ENCODE peak calls at places on chromosomes 2 and 18, in nine cellular contexts. One of them, this sample, is unnamed. For H3K4me1, the result is how much of the 10 kb centered on the place peaks cover.

GRCh38 chr2:39632871-39633270 is 32.8 kb upstream of the TMEM178A start:
- DNase-seq in uterus: no peak
- DNase-seq in neuronal stem cell: no peak
- DNase-seq in HCT116: no peak
- DNase-seq in MM.1S: no peak
- DNase-seq in NT2/D1: no peak
- DNase-seq in aorta: no peak
- DNase-seq in lower lobe of right lung: no peak
- DNase-seq in heart left ventricle: no peak
- DNase-seq in this sample: no peak

GRCh38 chr2:37671013-37671815 is at the start of gene CDC42EP3:
- DNase-seq in uterus: peak
- DNase-seq in aorta: peak
- DNase-seq in HCT116: no peak
- DNase-seq in neuronal stem cell: peak
- DNase-seq in heart left ventricle: peak
- DNase-seq in NT2/D1: no peak
- DNase-seq in MM.1S: peak
- DNase-seq in lower lobe of right lung: peak
- DNase-seq in this sample: peak

GRCh38 chr2:7773362-7773973 is 856.3 kb downstream of the RNF144A start:
- DNase-seq in lower lobe of right lung: peak
- DNase-seq in MM.1S: peak
- DNase-seq in aorta: no peak
- DNase-seq in uterus: no peak
- DNase-seq in HCT116: peak
- DNase-seq in neuronal stem cell: no peak
- DNase-seq in heart left ventricle: no peak
- DNase-seq in NT2/D1: no peak
- DNase-seq in this sample: no peak

GRCh38 chr18:27017901-27018500 is 152.5 kb upstream of the AQP4 start:
- DNase-seq in HCT116: no peak
- DNase-seq in NT2/D1: no peak
- DNase-seq in heart left ventricle: no peak
- DNase-seq in aorta: no peak
- DNase-seq in MM.1S: peak
- DNase-seq in uterus: no peak
- DNase-seq in neuronal stem cell: no peak
- DNase-seq in lower lobe of right lung: no peak
- DNase-seq in this sample: no peak

GRCh38 chr2:239291505-239292350 is 109.1 kb downstream of the HDAC4 start:
- DNase-seq in aorta: peak
- DNase-seq in heart left ventricle: no peak
- DNase-seq in MM.1S: no peak
- DNase-seq in NT2/D1: peak
- DNase-seq in HCT116: no peak
- DNase-seq in neuronal stem cell: peak
- DNase-seq in uterus: no peak
- DNase-seq in lower lobe of right lung: peak
- DNase-seq in this sample: no peak

GRCh38 chr2:190841707-190842505 is 38.7 kb upstream of the GLS start:
- DNase-seq in aorta: no peak
- DNase-seq in NT2/D1: no peak
- DNase-seq in lower lobe of right lung: no peak
- DNase-seq in neuronal stem cell: no peak
- DNase-seq in heart left ventricle: no peak
- DNase-seq in MM.1S: no peak
- DNase-seq in HCT116: no peak
- DNase-seq in uterus: no peak
- DNase-seq in this sample: no peak

GRCh38 chr2:43458002-43458628 is 137.7 kb downstream of the THADA start:
- DNase-seq in MM.1S: no peak
- DNase-seq in neuronal stem cell: no peak
- DNase-seq in aorta: no peak
- DNase-seq in heart left ventricle: no peak
- DNase-seq in HCT116: no peak
- DNase-seq in lower lobe of right lung: no peak
- DNase-seq in NT2/D1: no peak
- DNase-seq in uterus: no peak
- DNase-seq in this sample: no peak

GRCh38 chr2:161250864-161251436 is 57.3 kb upstream of the PSMD14 start:
- DNase-seq in neuronal stem cell: no peak
- DNase-seq in lower lobe of right lung: no peak
- DNase-seq in uterus: no peak
- DNase-seq in heart left ventricle: no peak
- DNase-seq in HCT116: peak
- DNase-seq in aorta: no peak
- DNase-seq in NT2/D1: peak
- DNase-seq in MM.1S: peak
- DNase-seq in this sample: no peak

GRCh38 chr2:170314744-170315447 is 136.9 kb downstream of the MYO3B start:
- DNase-seq in MM.1S: no peak
- DNase-seq in HCT116: no peak
- DNase-seq in NT2/D1: no peak
- DNase-seq in lower lobe of right lung: no peak
- DNase-seq in aorta: no peak
- DNase-seq in uterus: no peak
- DNase-seq in neuronal stem cell: no peak
- DNase-seq in heart left ventricle: no peak
- DNase-seq in this sample: no peak

GRCh38 chr2:106839849-106840595 is 45.9 kb downstream of the ST6GAL2 start:
- DNase-seq in MM.1S: peak
- DNase-seq in heart left ventricle: no peak
- DNase-seq in HCT116: no peak
- DNase-seq in lower lobe of right lung: no peak
- DNase-seq in neuronal stem cell: peak
- DNase-seq in uterus: no peak
- DNase-seq in aorta: no peak
- DNase-seq in NT2/D1: peak
- DNase-seq in this sample: no peak

GRCh38 chr2:42104621-42105020 is 56.8 kb downstream of the PKDCC start:
- DNase-seq in HCT116: no peak
- DNase-seq in uterus: no peak
- DNase-seq in heart left ventricle: no peak
- DNase-seq in lower lobe of right lung: no peak
- DNase-seq in MM.1S: no peak
- DNase-seq in NT2/D1: no peak
- DNase-seq in aorta: no peak
- DNase-seq in neuronal stem cell: no peak
- DNase-seq in this sample: no peak
- H3K4me1 ChIP-seq in HCT116: under half
- H3K4me1 ChIP-seq in uterus: under half
- H3K4me1 ChIP-seq in heart left ventricle: under half
- H3K4me1 ChIP-seq in lower lobe of right lung: half or more
- H3K4me1 ChIP-seq in MM.1S: half or more
- H3K4me1 ChIP-seq in NT2/D1: under half
- H3K4me1 ChIP-seq in aorta: under half
- H3K4me1 ChIP-seq in neuronal stem cell: under half
- H3K4me1 ChIP-seq in this sample: half or more

GRCh38 chr2:108612153-108612513 is 77.9 kb downstream of the LIMS1 start:
- DNase-seq in MM.1S: peak
- DNase-seq in NT2/D1: no peak
- DNase-seq in uterus: no peak
- DNase-seq in heart left ventricle: no peak
- DNase-seq in lower lobe of right lung: peak
- DNase-seq in aorta: no peak
- DNase-seq in neuronal stem cell: no peak
- DNase-seq in HCT116: no peak
- DNase-seq in this sample: no peak
- H3K4me3 ChIP-seq in MM.1S: peak
- H3K4me3 ChIP-seq in NT2/D1: no peak
- H3K4me3 ChIP-seq in uterus: no peak
- H3K4me3 ChIP-seq in heart left ventricle: no peak
- H3K4me3 ChIP-seq in lower lobe of right lung: no peak
- H3K4me3 ChIP-seq in aorta: no peak
- H3K4me3 ChIP-seq in neuronal stem cell: no peak
- H3K4me3 ChIP-seq in HCT116: no peak
- H3K4me3 ChIP-seq in this sample: peak

GRCh38 chr2:17915099-17915498 is 36.6 kb downstream of the KCNS3 start:
- DNase-seq in NT2/D1: no peak
- DNase-seq in HCT116: no peak
- DNase-seq in neuronal stem cell: no peak
- DNase-seq in MM.1S: no peak
- DNase-seq in uterus: no peak
- DNase-seq in aorta: no peak
- DNase-seq in lower lobe of right lung: no peak
- DNase-seq in heart left ventricle: no peak
- DNase-seq in this sample: no peak

GRCh38 chr2:17915811-17916523 is 37.5 kb downstream of the KCNS3 start:
- DNase-seq in lower lobe of right lung: no peak
- DNase-seq in HCT116: no peak
- DNase-seq in neuronal stem cell: no peak
- DNase-seq in uterus: no peak
- DNase-seq in MM.1S: no peak
- DNase-seq in heart left ventricle: no peak
- DNase-seq in NT2/D1: no peak
- DNase-seq in aorta: no peak
- DNase-seq in this sample: no peak

GRCh38 chr2:17910971-17911370 is 32.5 kb downstream of the KCNS3 start:
- DNase-seq in aorta: no peak
- DNase-seq in neuronal stem cell: no peak
- DNase-seq in lower lobe of right lung: no peak
- DNase-seq in uterus: no peak
- DNase-seq in heart left ventricle: no peak
- DNase-seq in MM.1S: no peak
- DNase-seq in NT2/D1: no peak
- DNase-seq in HCT116: no peak
- DNase-seq in this sample: no peak

GRCh38 chr2:17911491-17912260 is 33.2 kb downstream of the KCNS3 start:
- DNase-seq in lower lobe of right lung: no peak
- DNase-seq in heart left ventricle: no peak
- DNase-seq in uterus: no peak
- DNase-seq in HCT116: no peak
- DNase-seq in NT2/D1: no peak
- DNase-seq in aorta: no peak
- DNase-seq in MM.1S: no peak
- DNase-seq in neuronal stem cell: no peak
- DNase-seq in this sample: no peak

DNA sequence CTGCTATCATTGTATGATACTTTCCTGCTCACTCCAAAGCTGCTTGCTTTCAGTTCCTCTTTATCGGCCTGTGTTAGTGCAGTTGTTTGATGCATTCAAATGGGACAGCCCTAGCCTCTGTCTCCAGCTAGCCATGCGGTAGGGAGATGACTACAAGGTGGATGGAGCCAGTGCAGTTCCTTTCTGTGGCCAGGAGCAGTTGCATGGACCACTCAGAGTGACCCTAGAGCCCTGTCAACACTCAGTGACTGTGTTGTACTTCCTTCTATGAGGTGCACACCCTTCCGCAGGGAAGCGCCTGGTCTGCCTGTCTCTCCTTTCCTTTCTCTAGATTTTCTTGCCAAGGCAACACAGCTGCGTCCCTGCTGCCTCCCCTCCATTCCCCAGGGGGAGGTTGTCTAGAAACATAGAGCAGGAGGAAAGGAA is 33.8 kb downstream of the KCNS3 start:
- DNase-seq in lower lobe of right lung: no peak
- DNase-seq in uterus: no peak
- DNase-seq in MM.1S: peak
- DNase-seq in neuronal stem cell: no peak
- DNase-seq in NT2/D1: no peak
- DNase-seq in HCT116: no peak
- DNase-seq in heart left ventricle: peak
- DNase-seq in aorta: no peak
- DNase-seq in this sample: no peak
- H3K4me1 ChIP-seq in lower lobe of right lung: under half
- H3K4me1 ChIP-seq in uterus: under half
- H3K4me1 ChIP-seq in MM.1S: under half
- H3K4me1 ChIP-seq in neuronal stem cell: under half
- H3K4me1 ChIP-seq in NT2/D1: under half
- H3K4me1 ChIP-seq in HCT116: under half
- H3K4me1 ChIP-seq in heart left ventricle: under half
- H3K4me1 ChIP-seq in aorta: under half
- H3K4me1 ChIP-seq in this sample: under half

GRCh38 chr2:241638940-241639339 is 1.4 kb downstream of the ATG4B start:
- DNase-seq in lower lobe of right lung: no peak
- DNase-seq in heart left ventricle: no peak
- DNase-seq in neuronal stem cell: no peak
- DNase-seq in uterus: no peak
- DNase-seq in NT2/D1: no peak
- DNase-seq in HCT116: no peak
- DNase-seq in MM.1S: no peak
- DNase-seq in aorta: peak
- DNase-seq in this sample: no peak
- H3K4me3 ChIP-seq in lower lobe of right lung: peak
- H3K4me3 ChIP-seq in heart left ventricle: peak
- H3K4me3 ChIP-seq in neuronal stem cell: peak
- H3K4me3 ChIP-seq in uterus: no peak
- H3K4me3 ChIP-seq in NT2/D1: no peak
- H3K4me3 ChIP-seq in HCT116: peak
- H3K4me3 ChIP-seq in MM.1S: peak
- H3K4me3 ChIP-seq in aorta: no peak
- H3K4me3 ChIP-seq in this sample: peak

GRCh38 chr2:234491281-234491680 is 5.6 kb downstream of the ARL4C start:
- DNase-seq in NT2/D1: no peak
- DNase-seq in aorta: no peak
- DNase-seq in neuronal stem cell: no peak
- DNase-seq in MM.1S: no peak
- DNase-seq in lower lobe of right lung: no peak
- DNase-seq in HCT116: no peak
- DNase-seq in heart left ventricle: no peak
- DNase-seq in uterus: no peak
- DNase-seq in this sample: no peak
- H3K4me1 ChIP-seq in NT2/D1: under half
- H3K4me1 ChIP-seq in aorta: under half
- H3K4me1 ChIP-seq in neuronal stem cell: under half
- H3K4me1 ChIP-seq in MM.1S: half or more
- H3K4me1 ChIP-seq in lower lobe of right lung: under half
- H3K4me1 ChIP-seq in HCT116: under half
- H3K4me1 ChIP-seq in heart left ventricle: under half
- H3K4me1 ChIP-seq in uterus: under half
- H3K4me1 ChIP-seq in this sample: half or more